ENCODE peak calls at places on chromosomes 4 and X, in six cellular contexts. One of them, this sample, is unnamed.

GRCh38 chr4:115711575-115711974 is 598.2 kb upstream of the NDST4 start:
- DNase-seq in HFFc6: no peak
- DNase-seq in NCI-H1694 treated with DMSO at 0.1 percent for 48 hours: no peak
- DNase-seq in NCI-H2081: no peak
- DNase-seq in stimulated activated CD4-positive, alpha-beta T cell treated with anti-CD3 and anti-CD28 coated beads, Interleukin-1b, Interleukin-23, amount 100 ng/mL, for 1 hour: no peak
- DNase-seq in NCI-H2029 treated with DMSO at 0.1 percent for 48 hours: no peak
- DNase-seq in this sample: no peak

GRCh38 chrX:136920001-136920400 is 39.5 kb upstream of the RBMX start:
- DNase-seq in HFFc6: no peak
- DNase-seq in NCI-H1694 treated with DMSO at 0.1 percent for 48 hours: no peak
- DNase-seq in NCI-H2081: peak; percentile 2
- DNase-seq in stimulated activated CD4-positive, alpha-beta T cell treated with anti-CD3 and anti-CD28 coated beads, Interleukin-1b, Interleukin-23, amount 100 ng/mL, for 1 hour: no peak
- DNase-seq in NCI-H2029 treated with DMSO at 0.1 percent for 48 hours: peak; percentile 8
- DNase-seq in this sample: no peak

GRCh38 chrX:96564595-96564994 is 120.0 kb upstream of the DIAPH2 start:
- DNase-seq in HFFc6: no peak
- DNase-seq in NCI-H1694 treated with DMSO at 0.1 percent for 48 hours: no peak
- DNase-seq in NCI-H2081: no peak
- DNase-seq in stimulated activated CD4-positive, alpha-beta T cell treated with anti-CD3 and anti-CD28 coated beads, Interleukin-1b, Interleukin-23, amount 100 ng/mL, for 1 hour: no peak
- DNase-seq in NCI-H2029 treated with DMSO at 0.1 percent for 48 hours: no peak
- DNase-seq in this sample: no peak

GRCh38 chr4:85406185-85406584 is 68.8 kb upstream of the ARHGAP24 start:
- DNase-seq in HFFc6: no peak
- DNase-seq in NCI-H1694 treated with DMSO at 0.1 percent for 48 hours: no peak
- DNase-seq in NCI-H2081: no peak
- DNase-seq in stimulated activated CD4-positive, alpha-beta T cell treated with anti-CD3 and anti-CD28 coated beads, Interleukin-1b, Interleukin-23, amount 100 ng/mL, for 1 hour: no peak
- DNase-seq in NCI-H2029 treated with DMSO at 0.1 percent for 48 hours: no peak
- DNase-seq in this sample: no peak

GRCh38 chr4:100450449-100450848 is 67.4 kb downstream of the EMCN start:
- DNase-seq in HFFc6: peak; percentile 17
- DNase-seq in NCI-H1694 treated with DMSO at 0.1 percent for 48 hours: no peak
- DNase-seq in NCI-H2081: no peak
- DNase-seq in stimulated activated CD4-positive, alpha-beta T cell treated with anti-CD3 and anti-CD28 coated beads, Interleukin-1b, Interleukin-23, amount 100 ng/mL, for 1 hour: no peak
- DNase-seq in NCI-H2029 treated with DMSO at 0.1 percent for 48 hours: no peak
- DNase-seq in this sample: peak; percentile 29

GRCh38 chrX:101368800-101369199 is 17.2 kb downstream of the BTK start:
- DNase-seq in HFFc6: no peak
- DNase-seq in NCI-H1694 treated with DMSO at 0.1 percent for 48 hours: no peak
- DNase-seq in NCI-H2081: no peak
- DNase-seq in stimulated activated CD4-positive, alpha-beta T cell treated with anti-CD3 and anti-CD28 coated beads, Interleukin-1b, Interleukin-23, amount 100 ng/mL, for 1 hour: no peak
- DNase-seq in NCI-H2029 treated with DMSO at 0.1 percent for 48 hours: no peak
- DNase-seq in this sample: no peak

GRCh38 chr4:105422207-105422920 is 51.5 kb downstream of the PPA2 start:
- DNase-seq in HFFc6: no peak
- DNase-seq in NCI-H1694 treated with DMSO at 0.1 percent for 48 hours: no peak
- DNase-seq in NCI-H2081: no peak
- DNase-seq in stimulated activated CD4-positive, alpha-beta T cell treated with anti-CD3 and anti-CD28 coated beads, Interleukin-1b, Interleukin-23, amount 100 ng/mL, for 1 hour: no peak
- DNase-seq in NCI-H2029 treated with DMSO at 0.1 percent for 48 hours: no peak
- DNase-seq in this sample: no peak

GRCh38 chrX:78960888-78961287 is 15.7 kb downstream of the P2RY10 start:
- DNase-seq in HFFc6: no peak
- DNase-seq in NCI-H1694 treated with DMSO at 0.1 percent for 48 hours: no peak
- DNase-seq in NCI-H2081: no peak
- DNase-seq in stimulated activated CD4-positive, alpha-beta T cell treated with anti-CD3 and anti-CD28 coated beads, Interleukin-1b, Interleukin-23, amount 100 ng/mL, for 1 hour: no peak
- DNase-seq in NCI-H2029 treated with DMSO at 0.1 percent for 48 hours: no peak
- DNase-seq in this sample: no peak

GRCh38 chrX:154525606-154526490 is 9.8 kb upstream of the FAM3A start:
- DNase-seq in HFFc6: no peak
- DNase-seq in NCI-H1694 treated with DMSO at 0.1 percent for 48 hours: no peak
- DNase-seq in NCI-H2081: no peak
- DNase-seq in stimulated activated CD4-positive, alpha-beta T cell treated with anti-CD3 and anti-CD28 coated beads, Interleukin-1b, Interleukin-23, amount 100 ng/mL, for 1 hour: no peak
- DNase-seq in NCI-H2029 treated with DMSO at 0.1 percent for 48 hours: no peak
- DNase-seq in this sample: no peak

GRCh38 chrX:113959912-113960626 is 623.8 kb upstream of the HTR2C start:
- DNase-seq in HFFc6: no peak
- DNase-seq in NCI-H1694 treated with DMSO at 0.1 percent for 48 hours: no peak
- DNase-seq in NCI-H2081: no peak
- DNase-seq in stimulated activated CD4-positive, alpha-beta T cell treated with anti-CD3 and anti-CD28 coated beads, Interleukin-1b, Interleukin-23, amount 100 ng/mL, for 1 hour: no peak
- DNase-seq in NCI-H2029 treated with DMSO at 0.1 percent for 48 hours: no peak
- DNase-seq in this sample: no peak

GRCh38 chrX:53186363-53186762 is 38.6 kb downstream of the KDM5C start:
- DNase-seq in HFFc6: peak; percentile 55
- DNase-seq in NCI-H1694 treated with DMSO at 0.1 percent for 48 hours: no peak
- DNase-seq in NCI-H2081: no peak
- DNase-seq in stimulated activated CD4-positive, alpha-beta T cell treated with anti-CD3 and anti-CD28 coated beads, Interleukin-1b, Interleukin-23, amount 100 ng/mL, for 1 hour: no peak
- DNase-seq in NCI-H2029 treated with DMSO at 0.1 percent for 48 hours: no peak
- DNase-seq in this sample: peak; percentile 35

GRCh38 chr4:87838207-87838606 is 5.4 kb downstream of the MEPE start:
- DNase-seq in HFFc6: no peak
- DNase-seq in NCI-H1694 treated with DMSO at 0.1 percent for 48 hours: peak; percentile 11
- DNase-seq in NCI-H2081: no peak
- DNase-seq in stimulated activated CD4-positive, alpha-beta T cell treated with anti-CD3 and anti-CD28 coated beads, Interleukin-1b, Interleukin-23, amount 100 ng/mL, for 1 hour: no peak
- DNase-seq in NCI-H2029 treated with DMSO at 0.1 percent for 48 hours: no peak
- DNase-seq in this sample: no peak

GRCh38 chr4:88195666-88196365 is 37.4 kb upstream of the ABCG2 start:
- DNase-seq in HFFc6: no peak
- DNase-seq in NCI-H1694 treated with DMSO at 0.1 percent for 48 hours: no peak
- DNase-seq in NCI-H2081: no peak
- DNase-seq in stimulated activated CD4-positive, alpha-beta T cell treated with anti-CD3 and anti-CD28 coated beads, Interleukin-1b, Interleukin-23, amount 100 ng/mL, for 1 hour: no peak
- DNase-seq in NCI-H2029 treated with DMSO at 0.1 percent for 48 hours: no peak
- DNase-seq in this sample: no peak

This sample was measured in EH.